ENCODE peak calls at places on chromosomes 16 and 17, in seven cellular contexts. G is upper lobe of left lung, I is prostate gland, U is heart right ventricle, Y is aorta, O is kidney, X is GM12878. M is an unnamed sample. For H3K4me1, the result is how much of the 10 kb centered on the place peaks cover.

GRCh38 chr17:80285237-80285920 is 24.7 kb downstream of the RNF213 start:
- DNase-seq in G (no peak), I (no peak), U (no peak), Y (no peak), O (peak), X (no peak), M (no peak)

GRCh38 chr16:57764341-57765159 is 29.0 kb downstream of the KATNB1 start:
- DNase-seq in G (peak), I (no peak), U (no peak), Y (peak), O (peak), X (peak), M (peak)

GRCh38 chr17:36148559-36149295 is 27.7 kb downstream of the TBC1D3B start:
- DNase-seq in G (no peak), I (peak), U (peak), Y (peak), O (no peak), X (peak), M (no peak)

GRCh38 chr16:5510819-5511370 is 413.3 kb upstream of the EEF2KMT start:
- DNase-seq in G (no peak), I (peak), U (no peak), Y (no peak), O (no peak), X (no peak), M (no peak)

GRCh38 chr17:79049821-79050220 is 24.8 kb upstream of the ENGASE start:
- DNase-seq in G (peak), I (no peak), U (no peak), Y (peak), O (peak), X (no peak), M (no peak)

GRCh38 chr17:67365762-67366192 is 600 bp downstream of the PSMD12 start:
- DNase-seq in G (no peak), I (no peak), U (no peak), Y (no peak), O (no peak), X (no peak), M (peak)

GRCh38 chr16:64159986-64160385 is 961.9 kb downstream of the CDH11 start:
- DNase-seq in G (no peak), I (no peak), U (no peak), Y (no peak), O (no peak), X (no peak), M (no peak)

GRCh38 chr16:85211247-85211910 is 99.1 kb upstream of the CIBAR2 start:
- DNase-seq in G (no peak), I (no peak), U (no peak), Y (no peak), O (no peak), X (no peak), M (peak)

GRCh38 chr17:55336426-55336825 is 71.7 kb downstream of the HLF start:
- DNase-seq in G (no peak), I (no peak), U (no peak), Y (no peak), O (no peak), X (no peak), M (no peak)

GRCh38 chr17:31825961-31826691 is 32.9 kb downstream of the COPRS start:
- DNase-seq in G (no peak), I (no peak), U (no peak), Y (peak), O (no peak), X (no peak), M (no peak)

GRCh38 chr17:80447790-80448189 is 28.6 kb downstream of the NPTX1 start:
- DNase-seq in G (no peak), I (no peak), U (no peak), Y (no peak), O (no peak), X (no peak), M (no peak)

GRCh38 chr16:56609463-56609921 is 1.1 kb downstream of the MT2A start:
- DNase-seq in G (no peak), I (peak), U (peak), Y (peak), O (peak), X (peak), M (peak)

GRCh38 chr17:55345132-55345531 is 76.5 kb downstream of the MMD start:
- DNase-seq in G (no peak), I (no peak), U (no peak), Y (no peak), O (no peak), X (no peak), M (no peak)

GRCh38 chr17:45384047-45384799 is 48.4 kb downstream of the ARHGAP27 start:
- DNase-seq in G (no peak), I (no peak), U (no peak), Y (no peak), O (no peak), X (no peak), M (peak)

GRCh38 chr16:80602894-80603293 is 62.1 kb downstream of the DYNLRB2 start:
- DNase-seq in G (no peak), I (no peak), U (no peak), Y (no peak), O (no peak), X (no peak), M (no peak)

GRCh38 chr17:45043268-45043681 is 8.2 kb downstream of the DCAKD start:
- DNase-seq in G (peak), I (peak), U (no peak), Y (peak), O (no peak), X (no peak), M (no peak)

GRCh38 chr16:47848481-47849109 is 307.2 kb downstream of the ABCC12 start:
- DNase-seq in G (no peak), I (no peak), U (no peak), Y (no peak), O (no peak), X (no peak), M (no peak)

GRCh38 chr17:80529104-80529903 is 15.3 kb upstream of the RPTOR start:
- DNase-seq in G (no peak), I (no peak), U (no peak), Y (no peak), O (no peak), X (no peak), M (no peak)

GRCh38 chr16:82063456-82064082 is 28.5 kb downstream of the HSD17B2 start:
- DNase-seq in G (no peak), I (no peak), U (no peak), Y (no peak), O (no peak), X (no peak), M (no peak)

GRCh38 chr17:4900231-4901107 is 1.1 kb downstream of the C17orf107 start:
- DNase-seq in G (peak), I (no peak), U (no peak), Y (no peak), O (peak), X (no peak), M (no peak)

GRCh38 chr17:57154896-57155295 is 69.8 kb downstream of the AKAP1 start:
- DNase-seq in G (no peak), I (no peak), U (no peak), Y (no peak), O (no peak), X (no peak), M (no peak)

GRCh38 chr17:79837888-79838540 is 1.2 kb downstream of the CBX4 start:
- DNase-seq in G (no peak), I (no peak), U (no peak), Y (peak), O (no peak), X (no peak), M (no peak)

GRCh38 chr16:67504190-67505021 is 21.1 kb upstream of the AGRP start:
- DNase-seq in G (no peak), I (no peak), U (peak), Y (peak), O (peak), X (no peak), M (no peak)

GRCh38 chr17:40362696-40363479 is 1.6 kb downstream of the GJD3 start:
- DNase-seq in G (peak), I (no peak), U (peak), Y (peak), O (peak), X (no peak), M (peak)

GRCh38 chr17:35243459-35244204 is 760 bp downstream of the SLFN5 start:
- DNase-seq in G (no peak), I (peak), U (peak), Y (peak), O (peak), X (no peak), M (peak)

GRCh38 chr16:49924078-49924477 is 68.2 kb upstream of the ZNF423 start:
- DNase-seq in G (no peak), I (no peak), U (no peak), Y (no peak), O (no peak), X (peak), M (no peak)

GRCh38 chr17:4448197-4448980 is 14.6 kb downstream of the SPNS3 start:
- DNase-seq in G (no peak), I (no peak), U (no peak), Y (no peak), O (no peak), X (no peak), M (no peak)

GRCh38 chr17:49249890-49250522 is 19.4 kb upstream of the PHOSPHO1 start:
- DNase-seq in G (no peak), I (no peak), U (no peak), Y (no peak), O (no peak), X (no peak), M (no peak)

GRCh38 chr16:87855852-87856715 is 13.2 kb downstream of the SLC7A5 start:
- DNase-seq in G (peak), I (peak), U (peak), Y (peak), O (peak), X (no peak), M (no peak)

GRCh38 chr17:65514541-65514940 is 46.9 kb downstream of the AXIN2 start:
- DNase-seq in G (no peak), I (no peak), U (no peak), Y (no peak), O (no peak), X (no peak), M (no peak)

GRCh38 chr16:675884-676564 is 553 bp downstream of the RHBDL1 start:
- DNase-seq in G (peak), I (no peak), U (no peak), Y (no peak), O (no peak), X (no peak), M (no peak)

GRCh38 chr16:672851-673250 is 2.6 kb upstream of the RHBDL1 start:
- DNase-seq in G (peak), I (no peak), U (no peak), Y (no peak), O (no peak), X (no peak), M (no peak)

GRCh38 chr16:673399-673991 is 2.0 kb upstream of the RHBDL1 start:
- DNase-seq in G (peak), I (no peak), U (no peak), Y (no peak), O (no peak), X (no peak), M (no peak)

GRCh38 chr16:674968-675883 is at the start of gene RHBDL1:
- DNase-seq in G (peak), I (no peak), U (no peak), Y (no peak), O (no peak), X (no peak), M (no peak)

DNA sequence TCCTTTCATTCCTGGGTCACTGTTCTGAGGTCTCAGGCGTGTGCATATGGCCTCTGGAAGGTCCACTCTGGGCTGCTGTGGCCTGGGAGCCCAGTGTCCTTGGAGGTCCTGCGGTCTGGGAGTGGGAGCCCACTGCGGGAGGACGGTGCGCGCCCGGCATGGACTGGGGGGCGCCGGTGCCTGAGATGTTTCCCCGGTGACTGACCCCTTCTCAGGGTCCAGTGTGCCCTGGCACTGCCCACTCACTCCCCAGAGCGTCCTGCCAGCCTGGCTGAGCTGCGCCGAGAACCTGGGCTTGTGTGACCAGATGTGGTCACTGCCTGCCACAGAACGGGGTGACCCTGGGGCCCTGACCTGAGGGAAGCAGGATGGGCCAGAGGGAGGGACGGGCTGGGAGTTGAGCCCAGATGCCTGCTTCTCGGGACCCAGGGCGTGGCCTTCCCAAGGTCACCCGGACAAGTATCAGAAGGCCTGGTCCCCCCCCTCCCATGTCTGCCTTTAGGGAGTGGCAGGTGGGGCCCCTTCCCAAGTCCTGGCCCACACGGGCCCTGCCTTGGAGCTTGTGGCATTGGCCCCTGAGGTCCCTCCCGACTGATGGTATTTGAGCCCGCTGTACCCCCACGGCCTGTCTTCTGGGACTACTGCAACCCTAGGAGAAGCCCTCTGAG is 1.1 kb upstream of the RHBDL1 start:
- DNase-seq in G (peak), I (no peak), U (no peak), Y (no peak), O (no peak), X (no peak), M (no peak)
- H3K27ac ChIP-seq in G (no peak), I (no peak), U (peak), Y (no peak), O (no peak), X (no peak), M (no peak)

GRCh38 chr17:16286009-16286946 is 67.0 kb downstream of the CENPV start:
- DNase-seq in G (no peak), I (peak), U (peak), Y (peak), O (peak), X (peak), M (peak)
- H3K4me1 ChIP-seq in G (under half), I (under half), U (under half), Y (under half), O (under half), X (under half), M (half or more)

DNA sequence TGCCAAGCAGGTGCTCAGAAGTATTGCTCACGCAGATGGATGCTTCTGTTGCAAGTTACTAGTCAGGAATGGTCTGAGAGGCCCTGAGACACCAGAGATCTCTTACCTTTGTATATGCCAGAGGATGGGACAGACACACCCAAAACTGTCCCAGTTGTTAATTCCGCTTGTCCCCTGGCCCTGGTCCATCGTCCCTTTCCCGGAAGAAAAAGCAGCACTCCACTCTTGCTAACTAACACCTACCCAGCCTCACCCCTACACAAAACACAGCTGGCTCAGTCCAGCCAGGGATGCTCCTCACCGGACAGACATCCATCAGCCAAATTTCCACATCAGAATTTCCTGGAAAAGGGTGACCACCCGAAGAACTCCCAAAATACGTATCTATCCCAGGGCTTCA is 2.0 kb downstream of the GAS7 start:
- DNase-seq in G (no peak), I (no peak), U (no peak), Y (no peak), O (no peak), X (no peak), M (no peak)
- H3K4me3 ChIP-seq in G (no peak), I (no peak), U (peak), Y (no peak), O (no peak), X (no peak), M (no peak)

DNA sequence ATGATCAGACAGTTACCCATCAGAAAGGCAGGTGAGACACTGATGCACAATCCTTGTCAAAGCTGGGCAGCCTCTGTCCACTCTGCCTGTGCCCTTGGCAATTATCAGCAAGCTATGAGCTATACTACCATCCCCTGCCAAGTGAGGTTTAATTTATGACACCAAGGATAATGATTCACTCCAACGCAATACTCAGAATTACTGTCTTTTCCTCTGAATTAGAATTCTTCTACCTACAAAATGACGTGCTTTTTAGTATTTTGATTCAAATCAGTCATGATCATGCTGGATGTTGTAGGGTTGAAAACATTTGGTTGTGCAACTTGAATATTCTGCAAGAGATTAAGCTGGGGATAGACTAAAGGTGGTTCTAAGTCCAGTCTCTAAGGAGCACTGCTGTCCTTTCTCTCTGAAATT is 116.8 kb upstream of the SOX9 start:
- DNase-seq in G (no peak), I (no peak), U (no peak), Y (no peak), O (no peak), X (no peak), M (no peak)
- H3K27ac ChIP-seq in G (no peak), I (no peak), U (no peak), Y (no peak), O (no peak), X (peak), M (no peak)

GRCh38 chr17:59161477-59161876 is 5.9 kb downstream of the PRR11 start:
- DNase-seq in G (no peak), I (no peak), U (no peak), Y (no peak), O (no peak), X (no peak), M (no peak)
- H3K4me1 ChIP-seq in G (under half), I (under half), U (under half), Y (under half), O (under half), X (under half), M (under half)

GRCh38 chr17:77399319-77399959 is 258.7 kb downstream of the SEC14L1 start:
- DNase-seq in G (no peak), I (no peak), U (no peak), Y (no peak), O (no peak), X (no peak), M (no peak)

GRCh38 chr17:77403854-77404253 is 263.1 kb downstream of the SEC14L1 start:
- DNase-seq in G (no peak), I (no peak), U (no peak), Y (no peak), O (no peak), X (no peak), M (no peak)

GRCh38 chr17:77398274-77398673 is 257.5 kb downstream of the SEC14L1 start:
- DNase-seq in G (no peak), I (no peak), U (no peak), Y (no peak), O (no peak), X (no peak), M (no peak)

GRCh38 chr17:77402159-77402731 is 261.5 kb downstream of the SEC14L1 start:
- DNase-seq in G (peak), I (no peak), U (no peak), Y (no peak), O (no peak), X (no peak), M (no peak)

GRCh38 chr17:77400445-77400870 is 259.7 kb downstream of the SEC14L1 start:
- DNase-seq in G (no peak), I (no peak), U (peak), Y (no peak), O (peak), X (no peak), M (peak)
- H3K4me3 ChIP-seq in G (no peak), I (no peak), U (no peak), Y (no peak), O (no peak), X (no peak), M (no peak)

GRCh38 chr16:31134625-31135534 is 647 bp downstream of the PRSS8 start:
- DNase-seq in G (no peak), I (peak), U (no peak), Y (no peak), O (no peak), X (no peak), M (no peak)
- H3K27ac ChIP-seq in G (peak), I (peak), U (no peak), Y (no peak), O (peak), X (no peak), M (no peak)

GRCh38 chr17:59830846-59831486 is 61.8 kb downstream of the TUBD1 start:
- DNase-seq in G (no peak), I (no peak), U (no peak), Y (no peak), O (no peak), X (no peak), M (no peak)
- H3K4me1 ChIP-seq in G (under half), I (under half), U (under half), Y (under half), O (under half), X (half or more), M (half or more)

DNA sequence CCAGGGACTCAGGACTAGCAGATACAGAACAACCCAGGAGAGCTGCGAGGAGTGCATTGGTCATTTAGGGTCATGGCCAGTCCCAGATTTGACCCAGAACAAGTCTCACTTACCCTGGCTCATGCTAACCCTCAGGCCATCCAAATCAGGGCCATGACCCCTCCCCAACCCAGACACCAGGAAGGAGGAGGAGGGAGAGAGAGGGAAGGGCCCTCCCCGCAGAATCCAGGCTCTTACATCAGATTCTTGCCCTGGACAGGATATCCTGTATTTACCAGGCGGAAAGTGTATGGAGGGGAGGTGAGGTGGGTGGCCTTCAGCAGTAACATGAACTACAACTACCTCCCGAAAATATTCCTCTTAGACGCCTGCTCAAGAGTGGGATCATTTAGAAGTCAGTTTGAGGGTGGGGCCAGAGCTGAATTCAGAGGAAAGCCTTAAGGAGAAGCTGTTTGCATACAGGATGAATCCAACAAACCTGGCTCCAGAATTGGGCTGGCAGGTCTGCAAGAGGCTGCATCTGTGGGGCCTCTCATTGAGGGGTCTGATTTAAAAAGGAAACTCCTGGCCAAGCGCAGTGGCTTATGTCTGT is 2.1 kb downstream of the VAT1 start:
- DNase-seq in G (no peak), I (no peak), U (peak), Y (peak), O (peak), X (no peak), M (peak)
- H3K4me3 ChIP-seq in G (peak), I (no peak), U (peak), Y (no peak), O (no peak), X (no peak), M (no peak)